ENCODE peak calls at places on chromosomes 13 and 19, in eight cellular contexts. W is HS-5, A is left lung, S is GM12892, G is endodermal cell, R is dorsolateral prefrontal cortex, I is heart left ventricle, M is NCI-H446 treated with DMSO at 0.1 percent for 48 hours. Q is an unnamed sample.

GRCh38 chr19:2186071-2186846 is 22.5 kb downstream of the DOT1L start:
- DNase-seq in W (no peak), A (peak), S (no peak), G (peak), R (no peak), I (peak), M (no peak), Q (peak)

GRCh38 chr19:55600336-55601028 is 394 bp downstream of the ZNF524 start:
- DNase-seq in W (no peak), A (no peak), S (peak), G (peak), R (peak), I (peak), M (peak), Q (no peak)

GRCh38 chr13:27411393-27411792 is 13.0 kb upstream of the GTF3A start:
- DNase-seq in W (no peak), A (no peak), S (no peak), G (no peak), R (no peak), I (no peak), M (no peak), Q (no peak)

GRCh38 chr19:3403489-3404323 is 37.3 kb downstream of the NFIC start:
- DNase-seq in W (no peak), A (peak), S (no peak), G (peak), R (peak), I (peak), M (peak), Q (peak)

GRCh38 chr13:44015133-44015532 is 135.4 kb downstream of the LACC1 start:
- DNase-seq in W (no peak), A (no peak), S (no peak), G (no peak), R (no peak), I (no peak), M (no peak), Q (no peak)

GRCh38 chr19:46350029-46350757 is 3.3 kb downstream of the PPP5C start:
- DNase-seq in W (no peak), A (no peak), S (no peak), G (no peak), R (no peak), I (peak), M (no peak), Q (no peak)

GRCh38 chr19:43759515-43759914 is 4.8 kb upstream of the SMG9 start:
- DNase-seq in W (peak), A (no peak), S (no peak), G (peak), R (no peak), I (no peak), M (no peak), Q (no peak)

GRCh38 chr19:49592486-49593232 is 1.7 kb downstream of the PRR12 start:
- DNase-seq in W (no peak), A (no peak), S (no peak), G (peak), R (no peak), I (no peak), M (no peak), Q (no peak)

GRCh38 chr13:89763011-89763410 is 1584.5 kb upstream of the MIR17HG start:
- DNase-seq in W (no peak), A (no peak), S (no peak), G (no peak), R (no peak), I (no peak), M (no peak), Q (no peak)

GRCh38 chr13:40786568-40786996 is 2.8 kb upstream of the SLC25A15 start:
- DNase-seq in W (no peak), A (no peak), S (no peak), G (no peak), R (no peak), I (no peak), M (no peak), Q (no peak)